ENCODE peak calls at places on chromosome 16, in four cellular contexts. F, J, H and O are unnamed samples. For H3K36me3, the result is how much of the 10 kb centered on the place peaks cover.

GRCh38 chr16:80615751-80616150 is 75.0 kb downstream of the DYNLRB2 start:
- DNase-seq in F (no peak), J (no peak), H (no peak), O (no peak)

GRCh38 chr16:25009822-25010221 is 5.3 kb downstream of the ARHGAP17 start:
- DNase-seq in J (no peak), H (no peak), F (no peak), O (no peak)

GRCh38 chr16:17470002-17470870 is 524 bp downstream of the XYLT1 start:
- DNase-seq in F (no peak), H (peak), J (no peak), O (no peak)

GRCh38 chr16:14486520-14487303 is 143.3 kb downstream of the PARN start:
- DNase-seq in J (peak), F (peak), H (peak), O (peak)

GRCh38 chr16:53912155-53912554 is 208.2 kb downstream of the FTO start:
- DNase-seq in J (no peak), H (no peak), F (no peak), O (no peak)

GRCh38 chr16:71570143-71570542 is 6.7 kb downstream of the TAT start:
- DNase-seq in F (no peak), J (no peak), H (no peak), O (no peak)

GRCh38 chr16:11386791-11387546 is 41.7 kb downstream of the RMI2 start:
- DNase-seq in F (no peak), J (no peak), H (no peak), O (no peak)

GRCh38 chr16:78134944-78135619 is 35.6 kb downstream of the WWOX start:
- DNase-seq in H (no peak), F (no peak), J (no peak), O (no peak)

GRCh38 chr16:71781741-71782140 is 26.9 kb downstream of the AP1G1 start:
- DNase-seq in H (no peak), J (no peak), F (no peak), O (no peak)

GRCh38 chr16:82867425-82867824 is 240.7 kb downstream of the CDH13 start:
- DNase-seq in H (no peak), J (no peak), F (no peak), O (no peak)

GRCh38 chr16:11692171-11692570 is 23.9 kb downstream of the SNN start:
- DNase-seq in F (no peak), J (no peak), H (no peak), O (no peak)

GRCh38 chr16:16004314-16004749 is 54.9 kb downstream of the ABCC1 start:
- DNase-seq in J (no peak), H (no peak), F (no peak), O (peak)

GRCh38 chr16:11742041-11742535 is 569 bp downstream of the TXNDC11 start:
- DNase-seq in J (no peak), H (peak), F (peak), O (no peak)

DNA sequence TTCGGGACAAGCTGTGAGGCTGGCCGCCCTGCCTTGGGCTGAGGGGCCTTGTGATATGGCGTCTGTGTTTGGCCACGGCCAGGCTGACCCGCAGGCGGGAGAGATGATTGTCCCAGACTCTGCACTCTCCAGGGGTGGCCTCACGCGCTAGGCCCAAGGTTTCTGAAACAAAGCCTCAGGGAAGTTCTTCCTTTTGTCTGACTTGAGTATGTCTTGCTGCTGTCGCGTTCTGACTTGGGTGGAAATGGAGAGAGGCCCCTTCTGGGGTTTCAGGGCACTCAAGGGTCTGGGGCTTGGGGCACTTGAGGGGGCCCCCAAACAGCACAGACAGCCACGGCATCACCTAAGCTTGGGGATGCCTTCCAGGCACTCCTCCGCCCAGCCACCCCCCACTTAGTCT is 3.8 kb upstream of the METRN start:
- DNase-seq in H (no peak), J (no peak), F (no peak), O (no peak)
- H3K4me3 ChIP-seq in H (no peak), J (no peak), F (no peak), O (no peak)

GRCh38 chr16:50326835-50327465 is 41.8 kb downstream of the BRD7 start:
- DNase-seq in J (no peak), F (no peak), H (no peak), O (no peak)
- TF ChIP-seq CTCF in J (peak), F (peak), H (no peak), O (peak)

GRCh38 chr16:57061084-57061905 is 31.1 kb upstream of the CPNE2 start:
- DNase-seq in F (peak), H (peak), J (peak), O (peak)
- H3K36me3 ChIP-seq in F (under half), H (half or more), J (under half), O (under half)

GRCh38 chr16:57016301-57016700 is 26.9 kb downstream of the NLRC5 start:
- DNase-seq in F (no peak), H (no peak), J (no peak), O (no peak)

GRCh38 chr16:57016831-57017230 is 27.5 kb downstream of the NLRC5 start:
- DNase-seq in H (no peak), F (no peak), J (no peak), O (no peak)

GRCh38 chr16:57013268-57013667 is 23.9 kb downstream of the NLRC5 start:
- DNase-seq in J (no peak), H (no peak), F (no peak), O (peak)

GRCh38 chr16:57012353-57012752 is 23.0 kb downstream of the NLRC5 start:
- DNase-seq in H (no peak), F (no peak), J (no peak), O (no peak)

GRCh38 chr16:57013902-57014301 is 24.5 kb downstream of the NLRC5 start:
- DNase-seq in J (no peak), H (no peak), F (no peak), O (no peak)
- H3K4me3 ChIP-seq in J (no peak), H (no peak), F (no peak), O (no peak)

DNA sequence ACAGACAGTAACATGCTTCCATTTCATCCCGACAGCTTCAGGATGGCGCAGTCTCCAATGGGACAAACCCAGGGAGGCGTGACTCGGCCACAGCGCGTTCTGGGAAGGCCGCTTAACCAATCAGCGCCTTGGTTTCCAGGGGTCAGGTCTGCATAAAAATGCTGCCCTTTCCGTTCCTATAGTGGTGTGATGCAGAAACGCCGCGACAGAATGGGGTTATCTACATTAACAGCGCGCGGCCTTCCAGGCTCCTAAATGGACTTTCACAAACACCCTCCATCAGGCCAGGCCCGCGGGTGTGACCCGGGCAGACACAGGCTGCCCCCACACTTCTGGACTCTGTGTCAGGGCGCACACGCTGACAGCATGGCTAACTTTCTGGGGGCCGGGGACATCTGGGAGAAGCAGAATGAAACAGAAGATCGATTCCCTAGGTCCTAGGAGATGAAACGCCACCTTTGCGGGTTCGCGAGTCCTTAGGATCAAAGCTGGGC is 792 bp downstream of the TMEM231 start:
- DNase-seq in F (peak), H (peak), J (peak), O (peak)
- TF ChIP-seq CTCF in F (no peak), H (no peak), J (no peak), O (no peak)

DNA sequence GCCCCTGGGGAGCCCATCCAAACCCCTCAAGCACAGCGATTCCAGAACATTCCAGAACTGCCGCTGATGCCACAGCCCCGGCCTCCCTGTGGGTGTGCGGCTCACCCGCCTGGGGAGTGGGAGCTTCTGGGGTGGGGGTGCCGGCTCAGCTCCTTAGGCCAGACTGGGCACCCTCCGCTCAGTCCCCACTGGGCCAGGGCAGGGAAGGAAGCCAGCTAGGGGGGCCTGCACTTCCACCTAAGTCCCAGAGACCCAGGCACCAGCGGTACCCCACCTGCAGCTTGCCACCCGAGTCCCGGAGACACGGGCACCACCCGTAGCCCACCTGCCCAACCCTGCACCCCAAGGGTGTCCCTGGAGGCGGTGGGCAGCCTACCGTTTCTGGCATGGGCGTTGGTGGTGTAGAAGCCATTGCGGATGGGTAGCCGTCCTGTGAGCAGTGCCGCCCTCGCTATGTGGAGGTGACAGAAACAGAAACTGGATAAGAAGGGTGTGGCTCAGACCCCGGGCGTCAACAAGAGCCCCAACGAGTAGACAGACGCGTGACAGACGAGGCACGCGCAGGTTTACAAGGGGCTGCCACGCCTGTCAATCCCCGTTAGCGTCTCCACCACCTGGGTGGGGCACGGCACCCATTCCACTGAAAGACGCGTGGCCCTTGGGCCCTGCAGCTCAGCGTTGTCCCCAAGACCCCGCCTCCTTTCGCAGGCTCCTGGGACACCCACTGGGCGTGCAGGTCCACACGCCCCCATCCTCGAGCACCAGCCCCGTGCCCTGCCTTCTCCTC is 15.0 kb downstream of the GALNS start:
- DNase-seq in F (no peak), J (no peak), H (no peak), O (no peak)
- H3K36me3 ChIP-seq in F (half or more), J (under half), H (under half), O (under half)

GRCh38 chr16:68083861-68084503 is 1.2 kb upstream of the NFATC3 start:
- DNase-seq in F (no peak), J (no peak), H (no peak), O (no peak)
- H3K4me3 ChIP-seq in F (no peak), J (peak), H (peak), O (no peak)

GRCh38 chr16:1495281-1496262 is 2.4 kb downstream of the TELO2 start:
- DNase-seq in F (no peak), J (no peak), H (no peak), O (no peak)

GRCh38 chr16:1492923-1493745 is at the start of gene TELO2:
- DNase-seq in H (peak), F (peak), J (no peak), O (no peak)

GRCh38 chr16:1493746-1494094 is 560 bp downstream of the TELO2 start:
- DNase-seq in H (no peak), F (no peak), J (no peak), O (no peak)

GRCh38 chr16:1494129-1494640 is 1.0 kb downstream of the TELO2 start:
- DNase-seq in H (peak), J (no peak), F (peak), O (peak)

GRCh38 chr16:1494711-1495110 is 1.6 kb downstream of the TELO2 start:
- DNase-seq in F (peak), J (no peak), H (peak), O (no peak)
- TF ChIP-seq CTCF in F (no peak), J (peak), H (no peak), O (no peak)